ENCODE peak calls at places on chromosomes 1 and 21, in seven cellular contexts. G is lower lobe of right lung, W is hepatocyte, T is suprapubic skin, H is SK-N-SH, U is esophagus squamous epithelium, M is mammary epithelial cell. E is an unnamed sample.

GRCh38 chr1:29708818-29709710 is 472.7 kb downstream of the PTPRU start:
- DNase-seq in U (no peak), H (peak; percentile 87), M (peak; percentile 86), T (no peak), W (peak; percentile 38), G (no peak), E (no peak)

GRCh38 chr1:164748253-164748899 is 189.4 kb downstream of the PBX1 start:
- DNase-seq in W (peak; percentile 55), G (no peak), U (no peak), T (no peak), H (no peak), M (no peak), E (peak; percentile 60)

GRCh38 chr1:150798509-150798908 is 9.6 kb downstream of the CTSK start:
- DNase-seq in M (no peak), H (no peak), G (no peak), W (no peak), U (no peak), T (no peak), E (no peak)

GRCh38 chr1:37930246-37931142 is 16.4 kb downstream of the INPP5B start:
- DNase-seq in U (no peak), G (peak; percentile 73), T (no peak), W (peak; percentile 62), H (no peak), M (peak; percentile 27), E (no peak)

GRCh38 chr1:175620380-175620779 is 123.0 kb downstream of the TNR start:
- DNase-seq in G (no peak), U (no peak), H (no peak), T (no peak), M (no peak), W (no peak), E (no peak)

GRCh38 chr1:12502300-12503109 is 115.5 kb downstream of the DHRS3 start:
- DNase-seq in G (no peak), T (no peak), U (no peak), M (no peak), W (no peak), H (no peak), E (no peak)

GRCh38 chr1:197807216-197807615 is 31.9 kb upstream of the DENND1B start:
- DNase-seq in H (no peak), T (no peak), U (no peak), W (no peak), M (no peak), G (no peak), E (no peak)

GRCh38 chr1:209620484-209620879 is 31.7 kb downstream of the LAMB3 start:
- DNase-seq in H (no peak), T (no peak), M (no peak), G (no peak), W (no peak), U (no peak), E (no peak)

GRCh38 chr1:41282679-41283317 is 40.7 kb upstream of the SCMH1 start:
- DNase-seq in T (no peak), G (no peak), H (peak; percentile 78), W (peak; percentile 69), U (no peak), M (peak; percentile 9), E (peak; percentile 22)

GRCh38 chr1:41891403-41891896 is 27.3 kb downstream of the HIVEP3 start:
- DNase-seq in G (peak; percentile 60), U (no peak), H (peak; percentile 42), M (peak; percentile 55), W (no peak), T (no peak), E (no peak)

GRCh38 chr21:43849532-43850299 is 15.3 kb upstream of the AGPAT3 start:
- DNase-seq in G (no peak), M (no peak), T (no peak), H (no peak), U (no peak), W (no peak), E (no peak)

GRCh38 chr1:25771246-25772114 is 28.5 kb upstream of the SELENON start:
- DNase-seq in M (no peak), G (peak; percentile 65), W (peak; percentile 76), T (no peak), U (no peak), H (peak; percentile 87), E (peak; percentile 73)

GRCh38 chr1:156750191-156750931 is 1.1 kb downstream of the HDGF start:
- DNase-seq in H (no peak), G (peak; percentile 52), M (peak; percentile 92), W (peak; percentile 67), U (no peak), T (no peak), E (peak; percentile 45)

GRCh38 chr1:27045973-27046558 is 33.4 kb upstream of the TENT5B start:
- DNase-seq in H (peak; percentile 77), U (no peak), W (peak; percentile 76), M (peak; percentile 72), T (no peak), G (peak; percentile 78), E (peak; percentile 58)

GRCh38 chr1:192730206-192730605 is 78.6 kb upstream of the RGS2 start:
- DNase-seq in H (no peak), M (no peak), G (no peak), T (no peak), U (no peak), W (no peak), E (no peak)

GRCh38 chr1:31476891-31477846 is 64.2 kb downstream of the SERINC2 start:
- DNase-seq in U (no peak), T (no peak), H (peak; percentile 9), W (no peak), G (no peak), M (peak; percentile 87), E (no peak)

DNA sequence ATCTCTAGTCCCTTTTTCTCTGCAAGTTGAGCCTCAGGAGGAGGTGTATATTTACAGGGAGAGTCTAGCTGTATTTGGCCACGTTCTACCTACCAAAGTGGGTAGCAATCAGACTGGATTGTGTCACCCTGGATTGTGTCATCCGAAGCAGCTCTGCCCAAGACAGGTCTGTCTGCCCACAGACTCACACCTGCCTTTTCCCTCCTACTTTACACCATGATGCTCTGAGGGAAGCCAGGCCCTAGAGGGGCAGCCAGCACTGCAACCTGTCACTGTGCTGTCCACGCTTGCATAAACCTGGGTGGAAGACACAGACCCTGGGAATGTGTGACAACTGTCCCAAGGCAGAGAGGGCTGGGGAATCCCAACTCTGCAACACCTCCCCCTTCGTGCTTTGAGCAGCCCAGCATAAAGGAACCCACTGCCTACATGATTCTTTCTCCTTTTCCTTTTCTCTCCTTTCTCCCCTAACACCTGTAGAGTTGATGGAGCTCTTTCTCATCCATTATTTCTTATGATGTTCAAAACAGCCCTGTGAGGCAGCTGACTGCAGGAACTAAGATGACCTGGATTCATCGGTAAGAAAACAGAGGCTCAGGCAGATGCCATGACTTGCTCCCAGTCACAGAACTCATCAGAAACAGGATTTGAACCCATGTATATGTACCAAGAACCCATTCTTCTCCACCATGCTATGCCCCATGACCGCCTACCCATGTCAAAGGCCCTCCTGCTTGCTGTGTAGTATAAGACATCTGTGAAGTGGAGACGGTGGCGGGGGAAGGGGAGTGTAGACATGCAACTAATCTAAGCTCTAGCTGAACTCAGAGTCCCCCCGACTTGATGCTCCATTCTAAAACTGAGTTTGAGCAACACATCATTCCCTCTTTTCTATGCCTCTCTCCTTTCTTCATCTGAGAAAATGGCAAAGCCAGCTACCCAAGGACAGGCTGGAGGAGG is 56.0 kb downstream of the ITPKB start:
- DNase-seq in U (no peak), T (no peak), G (no peak), H (no peak), M (no peak), W (no peak), E (no peak)
- H3K4me3 ChIP-seq in U (no peak overlapping the region), T (no peak overlapping the region), G (no peak overlapping the region), H (no peak overlapping the region), M (no peak overlapping the region), W (no peak overlapping the region), E (no peak overlapping the region)

GRCh38 chr1:159442428-159442827 is 2.9 kb downstream of the OR10J1 start:
- DNase-seq in M (no peak), H (no peak), T (no peak), W (no peak), U (no peak), G (no peak), E (no peak)

GRCh38 chr1:159439422-159439821 is at the start of gene OR10J1:
- DNase-seq in T (no peak), W (no peak), H (no peak), M (no peak), U (no peak), G (no peak), E (no peak)

GRCh38 chr1:159444507-159444906 is 5.0 kb downstream of the OR10J1 start:
- DNase-seq in T (no peak), G (no peak), U (no peak), H (no peak), W (no peak), M (no peak), E (no peak)

GRCh38 chr1:159443063-159443750 is 3.7 kb downstream of the OR10J1 start:
- DNase-seq in G (no peak), H (no peak), M (no peak), T (no peak), U (no peak), W (no peak), E (no peak)

DNA sequence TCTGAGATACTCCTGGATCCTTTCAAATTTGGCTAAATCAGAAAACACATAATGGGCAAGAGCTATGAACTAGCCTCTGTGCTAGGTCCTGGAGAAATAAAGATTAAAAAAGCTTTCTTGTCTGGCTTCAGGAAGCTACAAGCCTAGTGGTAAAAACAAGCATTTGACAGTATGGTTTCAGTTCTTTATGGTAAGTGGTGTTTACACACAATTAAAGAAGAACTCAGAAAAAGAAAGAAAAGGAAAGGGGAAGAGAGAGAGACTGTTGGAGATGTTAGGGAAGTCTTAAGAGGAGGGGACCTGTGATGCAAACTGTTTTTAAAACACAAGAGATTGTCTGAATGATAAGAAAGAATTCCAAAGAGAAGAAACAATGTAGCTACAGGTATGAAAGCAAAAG is 1.8 kb downstream of the OR10J1 start:
- DNase-seq in W (no peak), M (no peak), H (no peak), T (no peak), U (no peak), G (no peak), E (no peak)
- TF ChIP-seq CTCF in W (no peak), M (no peak), H (no peak), T (no peak), U (no peak), G (no peak), E (no peak)

DNA sequence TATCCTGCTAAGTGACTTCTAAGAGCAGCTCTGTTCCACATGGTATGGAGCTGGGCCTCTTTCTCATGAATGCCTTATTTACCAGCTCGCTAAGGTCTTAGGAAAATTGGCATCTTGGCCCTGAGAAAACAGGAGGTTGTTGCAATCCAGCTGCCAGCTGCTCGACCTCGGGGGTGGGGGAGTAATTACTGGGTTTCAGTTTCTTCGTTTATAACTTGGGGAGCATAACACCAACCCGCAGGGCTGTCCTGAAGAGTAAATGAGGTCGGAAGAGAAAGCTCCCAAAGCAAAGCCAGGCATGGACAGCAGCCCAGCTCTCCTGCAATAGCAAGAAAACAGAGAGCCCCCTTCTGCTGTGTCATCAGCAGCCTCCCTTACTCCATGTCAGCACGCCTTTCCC is 176.3 kb downstream of the AJAP1 start:
- DNase-seq in H (no peak), U (no peak), M (no peak), W (no peak), T (no peak), G (no peak), E (no peak)
- H3K4me3 ChIP-seq in H (no peak overlapping the region), U (no peak overlapping the region), M (no peak overlapping the region), W (no peak overlapping the region), T (no peak overlapping the region), G (no peak overlapping the region), E (no peak overlapping the region)

DNA sequence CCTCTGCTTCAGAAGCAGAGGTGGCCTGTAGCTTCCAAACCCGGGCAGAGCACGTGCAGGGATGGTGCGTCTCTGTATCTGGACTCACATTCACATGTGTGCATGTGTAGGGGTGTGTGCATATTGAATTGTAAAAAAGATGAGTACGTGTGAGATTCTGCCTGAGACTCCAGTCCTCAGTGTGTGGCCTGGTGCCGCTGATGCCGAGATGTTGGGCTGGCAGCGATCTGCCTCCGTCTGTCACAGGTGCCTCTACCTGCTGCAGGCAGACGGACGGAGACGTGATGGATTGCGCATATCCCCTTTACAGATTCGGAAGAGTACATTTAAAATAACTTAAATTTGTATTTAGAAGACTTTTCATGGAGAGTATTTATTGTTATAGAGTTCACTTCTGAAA is 53.6 kb downstream of the ADARB1 start:
- DNase-seq in U (no peak), G (no peak), H (no peak), W (no peak), T (no peak), M (no peak), E (no peak)
- TF ChIP-seq CTCF in U (no peak), G (no peak), H (no peak), W (no peak), T (no peak), M (no peak), E (no peak)